ENCODE peak calls at places on chromosomes 2 and 18, in eight cellular contexts. H is pancreas; X is OCI-LY7; M is A549; I is CD8-positive, alpha-beta T cell; B is H9; D is spleen; R is right lobe of liver. O is an unnamed sample.
A peak's percentile ranks its signal among the peaks of the same experiment; 100 is the strongest.

GRCh38 chr2:239531456-239532304 is 130.9 kb upstream of the HDAC4 start:
- DNase-seq in H (no peak), X (no peak), M (no peak), I (no peak), B (no peak), D (peak; percentile 74), R (no peak), O (no peak)

GRCh38 chr2:216341151-216341550 is 31.1 kb downstream of the MARCHF4 start:
- DNase-seq in H (no peak), X (no peak), M (no peak), I (no peak), B (no peak), D (no peak), R (no peak), O (no peak)

GRCh38 chr2:235609321-235609720 is 115.5 kb downstream of the AGAP1 start:
- DNase-seq in H (no peak), X (no peak), M (no peak), I (no peak), B (no peak), D (no peak), R (no peak), O (no peak)

GRCh38 chr2:236875906-236876505 is 209.7 kb upstream of the COPS8 start:
- DNase-seq in H (no peak), X (no peak), M (no peak), I (no peak), B (no peak), D (peak; percentile 87), R (peak; percentile 45), O (no peak)

GRCh38 chr2:27860111-27860510 is 30.1 kb downstream of the RBKS start:
- DNase-seq in H (no peak), X (no peak), M (peak; percentile 26), I (no peak), B (no peak), D (no peak), R (no peak), O (no peak)

GRCh38 chr2:128322651-128323491 is 4.2 kb upstream of the HS6ST1 start:
- DNase-seq in H (peak; percentile 59), X (no peak), M (no peak), I (no peak), B (peak; percentile 57), D (peak; percentile 83), R (peak; percentile 49), O (peak; percentile 74)

GRCh38 chr2:187377335-187377734 is 70.7 kb downstream of the CALCRL start:
- DNase-seq in H (no peak), X (no peak), M (no peak), I (no peak), B (no peak), D (no peak), R (no peak), O (no peak)

GRCh38 chr2:172084734-172085459 is 410 bp upstream of the DLX1 start:
- DNase-seq in H (peak; percentile 61), X (peak; percentile 77), M (peak; percentile 93), I (no peak), B (peak; percentile 95), D (peak; percentile 88), R (no peak), O (no peak)

DNA sequence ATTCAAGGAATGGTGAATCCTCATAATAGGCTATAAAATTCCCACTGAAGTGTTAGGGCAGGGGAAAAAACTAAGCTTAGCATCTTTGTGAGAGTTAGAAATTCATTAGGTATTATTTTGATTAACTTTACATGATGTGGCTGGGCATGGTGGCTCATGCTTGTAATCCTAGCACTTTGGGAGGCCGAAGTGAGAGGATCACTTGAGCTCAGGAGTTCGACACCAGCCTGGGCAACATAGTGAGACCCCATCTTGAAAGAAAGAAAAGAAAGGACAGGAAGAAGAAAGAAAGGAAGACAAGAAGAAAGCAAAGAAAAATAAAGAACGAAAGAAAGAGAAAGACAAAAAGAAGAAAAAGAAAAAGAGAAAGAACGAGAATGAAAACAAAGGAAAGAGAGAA is 40.0 kb downstream of the SNRPD1 start:
- DNase-seq in H (no peak), X (no peak), M (no peak), I (no peak), B (no peak), D (no peak), R (no peak), O (no peak)
- TF ChIP-seq CTCF in H (no peak), X (no peak), M (no peak), I (no peak), B (no peak), D (no peak), R (no peak), O (no peak)

GRCh38 chr2:135258193-135258592 is 206.1 kb downstream of the RAB3GAP1 start:
- DNase-seq in H (no peak), X (peak; percentile 44), M (no peak), I (no peak), B (no peak), D (no peak), R (no peak), O (no peak)

GRCh38 chr2:135255208-135255607 is 203.1 kb downstream of the RAB3GAP1 start:
- DNase-seq in H (no peak), X (peak; percentile 87), M (no peak), I (no peak), B (no peak), D (no peak), R (no peak), O (no peak)

GRCh38 chr2:135256531-135257258 is 204.6 kb downstream of the RAB3GAP1 start:
- DNase-seq in H (no peak), X (no peak), M (no peak), I (no peak), B (no peak), D (no peak), R (no peak), O (no peak)

GRCh38 chr2:135259116-135259515 is 207.0 kb downstream of the RAB3GAP1 start:
- DNase-seq in H (no peak), X (no peak), M (no peak), I (no peak), B (no peak), D (no peak), R (no peak), O (no peak)

DNA sequence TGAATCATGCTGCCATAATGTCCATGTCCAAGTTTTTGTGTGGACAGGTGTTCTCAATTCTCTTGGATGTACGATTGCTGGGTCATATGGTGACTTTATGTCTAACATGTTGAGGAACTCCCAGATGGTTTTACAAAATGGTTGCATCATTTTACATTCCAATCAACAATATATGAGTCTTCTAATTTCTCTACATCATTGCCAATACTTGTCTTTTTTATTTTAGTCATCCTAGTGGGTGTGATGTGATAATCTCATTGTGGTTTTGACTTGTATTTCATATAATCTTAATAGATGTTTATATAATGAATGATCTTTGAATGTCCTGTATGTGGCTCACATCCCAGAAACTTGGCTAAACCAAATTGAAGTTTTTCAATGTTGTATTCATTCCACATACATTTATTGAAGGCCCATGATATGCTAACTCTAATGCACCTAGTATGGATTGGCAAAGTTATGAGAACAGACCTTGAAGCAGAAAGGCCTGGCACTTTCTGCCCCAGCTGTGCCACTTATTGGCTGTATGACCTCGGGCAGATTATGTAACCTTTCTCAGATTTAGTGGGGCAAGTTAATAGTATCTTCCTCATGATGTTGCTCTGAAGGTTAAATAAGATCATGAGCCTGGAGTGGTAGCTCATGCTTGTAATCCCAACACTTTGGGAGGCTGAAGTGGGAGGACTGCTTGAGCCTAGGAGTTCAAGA is 205.4 kb downstream of the RAB3GAP1 start:
- DNase-seq in H (no peak), X (no peak), M (no peak), I (no peak), B (no peak), D (no peak), R (no peak), O (no peak)
- H3K27ac ChIP-seq in H (no peak overlapping the region), X (no peak overlapping the region), M (no peak overlapping the region), I (no peak overlapping the region), B (no peak overlapping the region), D (no peak overlapping the region), R (no peak overlapping the region), O (no peak overlapping the region)

DNA sequence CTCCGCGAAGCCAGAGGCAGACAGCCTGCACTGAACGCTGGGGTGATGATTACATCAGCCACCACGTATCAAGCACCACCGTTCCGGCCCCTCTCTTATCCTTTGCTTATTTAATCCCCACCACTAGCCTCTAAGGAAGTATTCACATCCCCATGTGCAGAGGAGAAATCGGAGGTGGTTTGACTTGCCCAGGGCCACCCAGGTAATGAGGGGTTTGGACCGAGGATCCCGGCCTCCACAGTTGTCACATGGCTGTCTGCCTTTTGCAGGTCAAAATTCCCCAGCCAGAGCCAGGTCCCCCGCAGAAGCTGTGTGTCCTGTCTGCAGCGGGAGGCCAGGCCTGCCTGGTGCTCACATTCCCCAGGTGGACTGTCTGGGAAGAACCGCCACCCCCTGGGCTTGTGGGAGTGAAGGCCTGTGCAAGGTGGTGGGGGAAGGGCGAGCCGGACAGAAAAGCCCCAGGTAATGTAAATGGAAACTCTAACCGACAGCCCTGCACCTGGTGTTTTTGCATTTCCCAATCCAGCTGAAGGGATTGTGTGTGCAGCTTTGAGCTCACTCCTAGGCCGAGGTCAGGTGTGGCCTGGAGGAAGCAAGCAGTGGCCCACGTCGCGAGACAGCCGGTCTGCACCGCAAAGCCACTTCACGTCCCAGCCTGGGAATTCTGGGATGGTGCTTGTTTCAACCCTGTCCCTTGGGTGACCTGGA is 108.5 kb upstream of the ID2 start:
- DNase-seq in H (no peak), X (peak; percentile 96), M (no peak), I (no peak), B (peak; percentile 64), D (no peak), R (peak; percentile 39), O (peak; percentile 46)
- H3K4me1 ChIP-seq in H (peaks cover 5% of the 10 kb centered on the region), X (peaks cover 93% of the 10 kb centered on the region), M (peaks cover 23% of the 10 kb centered on the region), I (peaks cover 26% of the 10 kb centered on the region), B (peaks cover 2% of the 10 kb centered on the region), D (peaks cover 50% of the 10 kb centered on the region), R (no peaks in the 10 kb centered on the region), O (peaks cover 21% of the 10 kb centered on the region)

GRCh38 chr2:71277536-71278103 is 50.7 kb upstream of the PAIP2B start:
- DNase-seq in H (no peak), X (peak; percentile 40), M (peak; percentile 62), I (no peak), B (peak; percentile 77), D (peak; percentile 78), R (peak; percentile 60), O (peak; percentile 68)

GRCh38 chr2:71277159-71277498 is 50.2 kb upstream of the PAIP2B start:
- DNase-seq in H (no peak), X (no peak), M (no peak), I (no peak), B (no peak), D (no peak), R (no peak), O (no peak)

GRCh38 chr2:71281950-71282349 is 49.6 kb upstream of the ZNF638 start:
- DNase-seq in H (no peak), X (no peak), M (no peak), I (no peak), B (no peak), D (no peak), R (no peak), O (no peak)

GRCh38 chr2:71275939-71276310 is 49.0 kb upstream of the PAIP2B start:
- DNase-seq in H (no peak), X (no peak), M (no peak), I (no peak), B (no peak), D (no peak), R (no peak), O (no peak)

DNA sequence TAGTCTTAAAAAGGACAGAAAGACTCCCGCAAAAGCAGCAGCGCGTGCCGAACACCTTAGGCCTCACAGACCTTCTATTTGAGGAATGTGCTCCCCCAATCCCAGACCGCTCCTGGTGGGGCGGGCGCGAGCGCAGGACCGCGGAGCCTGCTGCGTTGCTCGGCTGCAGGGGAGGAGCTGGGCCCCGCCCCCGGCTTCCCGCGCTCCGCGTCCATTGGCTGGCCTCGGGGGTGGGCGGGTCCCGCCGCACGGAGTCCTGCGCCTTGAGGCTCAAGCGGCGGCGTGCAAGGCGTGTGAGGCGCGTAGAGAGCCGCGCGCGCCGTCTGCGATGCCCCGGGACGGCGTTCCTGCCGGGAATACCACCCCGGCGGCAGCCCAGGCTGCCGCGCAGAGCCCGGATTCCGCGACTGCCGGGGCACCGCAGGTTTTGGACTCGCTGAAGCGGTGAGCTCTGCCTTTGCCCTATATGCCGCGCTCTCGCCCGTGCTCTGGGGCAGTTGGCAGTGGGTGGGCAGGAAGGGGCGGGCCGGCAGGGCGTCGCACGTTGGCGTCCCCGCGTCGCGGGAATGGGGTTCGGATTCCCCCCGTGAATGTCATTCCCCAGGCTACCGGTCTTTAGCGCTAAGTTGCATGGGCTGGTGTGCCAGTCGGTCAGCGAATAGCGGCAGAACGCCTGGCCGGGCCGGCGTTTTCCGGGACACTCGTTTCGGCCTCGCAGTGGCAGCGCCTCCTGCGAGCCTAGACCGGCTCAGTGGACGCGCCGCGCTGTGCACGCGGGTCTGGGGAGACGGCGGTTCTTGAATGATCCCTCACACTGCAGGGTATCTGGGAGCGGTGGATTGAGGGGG is 49.6 kb upstream of the PAIP2B start:
- DNase-seq in H (peak; percentile 92), X (peak; percentile 91), M (peak; percentile 93), I (peak; percentile 58), B (peak; percentile 95), D (peak; percentile 95), R (peak; percentile 94), O (peak; percentile 93)
- TF ChIP-seq CTCF in H (no peak), X (peak; percentile 8), M (no peak), I (no peak), B (no peak), D (no peak), R (no peak), O (no peak)

O was measured in upper lobe of right lung.